ENCODE peak calls at places on chromosomes 1 and 21, in six cellular contexts. One of them, this sample, is unnamed.

GRCh38 chr1:210251680-210252490 is 19.3 kb downstream of the SERTAD4 start:
- DNase-seq in NB4: no peak
- DNase-seq in A549: no peak
- DNase-seq in K562: no peak
- DNase-seq in GM12878: no peak
- DNase-seq in HepG2: no peak
- DNase-seq in this sample: no peak

GRCh38 chr1:15994081-15994480 is 10.0 kb upstream of the SRARP start:
- DNase-seq in NB4: no peak
- DNase-seq in A549: no peak
- DNase-seq in K562: no peak
- DNase-seq in GM12878: no peak
- DNase-seq in HepG2: no peak
- DNase-seq in this sample: no peak

GRCh38 chr1:20903452-20903851 is 116.3 kb upstream of the HP1BP3 start:
- DNase-seq in NB4: no peak
- DNase-seq in A549: peak
- DNase-seq in K562: no peak
- DNase-seq in GM12878: no peak
- DNase-seq in HepG2: no peak
- DNase-seq in this sample: no peak

GRCh38 chr1:232428781-232429530 is 201.0 kb downstream of the SIPA1L2 start:
- DNase-seq in NB4: no peak
- DNase-seq in A549: no peak
- DNase-seq in K562: no peak
- DNase-seq in GM12878: no peak
- DNase-seq in HepG2: no peak
- DNase-seq in this sample: no peak

GRCh38 chr1:33276573-33277298 is 20.4 kb downstream of the ZNF362 start:
- DNase-seq in NB4: no peak
- DNase-seq in A549: no peak
- DNase-seq in K562: no peak
- DNase-seq in GM12878: no peak
- DNase-seq in HepG2: no peak
- DNase-seq in this sample: no peak

GRCh38 chr1:92587445-92587844 is 100.7 kb upstream of the GFI1 start:
- DNase-seq in NB4: no peak
- DNase-seq in A549: no peak
- DNase-seq in K562: no peak
- DNase-seq in GM12878: peak
- DNase-seq in HepG2: no peak
- DNase-seq in this sample: no peak

GRCh38 chr1:168227620-168228019 is 1.8 kb downstream of the SFT2D2 start:
- DNase-seq in NB4: no peak
- DNase-seq in A549: no peak
- DNase-seq in K562: no peak
- DNase-seq in GM12878: no peak
- DNase-seq in HepG2: no peak
- DNase-seq in this sample: peak

GRCh38 chr1:27269276-27269675 is 34.8 kb downstream of the WDTC1 start:
- DNase-seq in NB4: no peak
- DNase-seq in A549: no peak
- DNase-seq in K562: no peak
- DNase-seq in GM12878: no peak
- DNase-seq in HepG2: no peak
- DNase-seq in this sample: no peak

GRCh38 chr21:42080788-42081083 is 9.6 kb downstream of the UMODL1 start:
- DNase-seq in NB4: peak
- DNase-seq in A549: no peak
- DNase-seq in K562: no peak
- DNase-seq in GM12878: no peak
- DNase-seq in HepG2: no peak
- DNase-seq in this sample: no peak

GRCh38 chr1:29912413-29912812 is 676.1 kb downstream of the PTPRU start:
- DNase-seq in NB4: peak
- DNase-seq in A549: peak
- DNase-seq in K562: no peak
- DNase-seq in GM12878: no peak
- DNase-seq in HepG2: peak
- DNase-seq in this sample: peak

GRCh38 chr1:163670980-163671757 is 349.4 kb downstream of the NUF2 start:
- DNase-seq in NB4: no peak
- DNase-seq in A549: no peak
- DNase-seq in K562: peak
- DNase-seq in GM12878: no peak
- DNase-seq in HepG2: no peak
- DNase-seq in this sample: no peak

GRCh38 chr1:163668472-163668871 is 346.7 kb downstream of the NUF2 start:
- DNase-seq in NB4: no peak
- DNase-seq in A549: no peak
- DNase-seq in K562: no peak
- DNase-seq in GM12878: no peak
- DNase-seq in HepG2: no peak
- DNase-seq in this sample: no peak

GRCh38 chr1:163673756-163674155 is 352.0 kb downstream of the NUF2 start:
- DNase-seq in NB4: no peak
- DNase-seq in A549: no peak
- DNase-seq in K562: no peak
- DNase-seq in GM12878: no peak
- DNase-seq in HepG2: no peak
- DNase-seq in this sample: no peak

GRCh38 chr1:163673076-163673475 is 351.3 kb downstream of the NUF2 start:
- DNase-seq in NB4: no peak
- DNase-seq in A549: no peak
- DNase-seq in K562: no peak
- DNase-seq in GM12878: no peak
- DNase-seq in HepG2: no peak
- DNase-seq in this sample: no peak
- TF ChIP-seq MYC in NB4: no peak
- TF ChIP-seq MYC in A549: no peak
- TF ChIP-seq MYC in K562: no peak
- TF ChIP-seq MYC in GM12878: no peak
- TF ChIP-seq MYC in HepG2: no peak
- TF ChIP-seq MYC in this sample: no peak

GRCh38 chr1:177223359-177223758 is 52.6 kb downstream of the BRINP2 start:
- DNase-seq in NB4: no peak
- DNase-seq in A549: no peak
- DNase-seq in K562: no peak
- DNase-seq in GM12878: no peak
- DNase-seq in HepG2: no peak
- DNase-seq in this sample: no peak

GRCh38 chr1:177216587-177217202 is 45.9 kb downstream of the BRINP2 start:
- DNase-seq in NB4: no peak
- DNase-seq in A549: no peak
- DNase-seq in K562: no peak
- DNase-seq in GM12878: no peak
- DNase-seq in HepG2: no peak
- DNase-seq in this sample: no peak

GRCh38 chr1:177219458-177220390 is 49.0 kb downstream of the BRINP2 start:
- DNase-seq in NB4: no peak
- DNase-seq in A549: no peak
- DNase-seq in K562: no peak
- DNase-seq in GM12878: no peak
- DNase-seq in HepG2: no peak
- DNase-seq in this sample: no peak
- TF ChIP-seq MYC in NB4: no peak
- TF ChIP-seq MYC in A549: no peak
- TF ChIP-seq MYC in K562: no peak
- TF ChIP-seq MYC in GM12878: no peak
- TF ChIP-seq MYC in HepG2: no peak
- TF ChIP-seq MYC in this sample: no peak

DNA sequence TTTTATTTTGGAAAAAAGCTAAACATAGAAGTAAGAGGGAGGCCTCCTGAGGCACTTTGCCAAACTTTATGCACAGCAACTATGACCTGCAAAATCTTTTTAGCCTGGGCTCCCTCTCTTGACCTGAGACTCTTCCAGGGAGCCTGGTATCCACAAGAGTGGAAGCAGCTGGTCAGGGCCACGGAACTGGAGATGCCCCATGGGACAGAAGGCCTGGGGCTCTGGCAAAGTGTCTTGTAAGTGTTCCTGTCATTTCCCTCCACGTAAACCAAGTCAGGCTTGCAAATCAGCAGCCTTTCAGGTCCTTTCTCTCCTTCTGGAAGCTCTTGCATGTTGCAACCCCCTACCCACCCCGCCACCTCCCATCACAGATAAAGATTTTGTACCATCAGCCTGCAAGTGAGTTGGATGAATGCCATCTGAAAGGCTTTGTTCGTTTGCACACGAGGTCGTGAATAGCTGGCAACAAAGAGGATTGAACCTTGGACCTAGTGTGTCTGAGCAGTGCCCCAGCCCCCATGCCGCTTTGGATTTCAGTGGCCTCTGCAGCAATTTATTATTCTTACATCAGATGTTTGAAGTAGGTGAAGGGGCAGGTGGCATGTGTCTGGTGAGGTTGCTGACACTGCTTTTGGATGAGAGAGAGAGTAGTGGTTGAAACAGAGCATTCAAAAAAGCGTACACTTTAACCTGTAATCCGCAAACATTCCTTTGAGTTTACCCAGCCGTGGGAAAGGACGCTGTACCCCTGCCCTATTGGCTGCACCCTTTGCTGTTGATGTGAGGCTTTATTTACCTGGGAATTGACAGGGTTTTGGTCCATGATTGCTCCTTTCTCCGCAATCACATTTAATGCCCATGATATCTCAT is 91.6 kb downstream of the GALNT2 start:
- DNase-seq in NB4: no peak
- DNase-seq in A549: no peak
- DNase-seq in K562: no peak
- DNase-seq in GM12878: no peak
- DNase-seq in HepG2: peak
- DNase-seq in this sample: no peak
- TF ChIP-seq MYC in NB4: no peak
- TF ChIP-seq MYC in A549: no peak
- TF ChIP-seq MYC in K562: no peak
- TF ChIP-seq MYC in GM12878: no peak
- TF ChIP-seq MYC in HepG2: peak
- TF ChIP-seq MYC in this sample: no peak

GRCh38 chr1:59481915-59482505 is 185.1 kb downstream of the FGGY start:
- DNase-seq in NB4: no peak
- DNase-seq in A549: no peak
- DNase-seq in K562: no peak
- DNase-seq in GM12878: no peak
- DNase-seq in HepG2: no peak
- DNase-seq in this sample: no peak
- TF ChIP-seq MYC in NB4: no peak
- TF ChIP-seq MYC in A549: no peak
- TF ChIP-seq MYC in K562: no peak
- TF ChIP-seq MYC in GM12878: no peak
- TF ChIP-seq MYC in HepG2: no peak
- TF ChIP-seq MYC in this sample: no peak

GRCh38 chr1:202210370-202210769 is 16.8 kb downstream of the LGR6 start:
- DNase-seq in NB4: no peak
- DNase-seq in A549: peak
- DNase-seq in K562: no peak
- DNase-seq in GM12878: no peak
- DNase-seq in HepG2: no peak
- DNase-seq in this sample: no peak

GRCh38 chr1:202205523-202206190 is 12.1 kb downstream of the LGR6 start:
- DNase-seq in NB4: no peak
- DNase-seq in A549: no peak
- DNase-seq in K562: no peak
- DNase-seq in GM12878: no peak
- DNase-seq in HepG2: no peak
- DNase-seq in this sample: no peak

GRCh38 chr1:202210969-202211368 is 17.4 kb downstream of the LGR6 start:
- DNase-seq in NB4: no peak
- DNase-seq in A549: no peak
- DNase-seq in K562: no peak
- DNase-seq in GM12878: no peak
- DNase-seq in HepG2: no peak
- DNase-seq in this sample: no peak

GRCh38 chr1:202207292-202207691 is 13.7 kb downstream of the LGR6 start:
- DNase-seq in NB4: no peak
- DNase-seq in A549: peak
- DNase-seq in K562: no peak
- DNase-seq in GM12878: no peak
- DNase-seq in HepG2: no peak
- DNase-seq in this sample: peak

DNA sequence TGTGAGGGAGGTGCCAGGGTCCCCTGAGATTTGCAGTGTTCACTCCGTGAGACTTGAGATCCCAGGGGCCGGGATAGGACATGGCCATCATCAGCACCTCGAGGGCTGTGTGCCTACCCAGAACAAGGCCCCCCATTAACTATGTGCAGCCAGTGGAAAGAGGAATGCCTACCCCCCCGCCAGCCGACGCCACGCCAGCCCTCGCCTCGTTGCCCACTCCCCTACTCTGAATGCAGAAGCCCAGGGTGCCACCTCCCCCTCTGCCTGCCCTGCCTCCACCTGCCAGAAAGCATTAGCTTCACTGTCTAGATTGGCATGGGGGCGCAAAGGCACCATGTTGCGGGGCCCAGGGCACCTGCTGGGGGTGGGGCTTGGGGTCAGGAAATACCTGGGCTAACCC is 14.9 kb downstream of the LGR6 start:
- DNase-seq in NB4: no peak
- DNase-seq in A549: no peak
- DNase-seq in K562: no peak
- DNase-seq in GM12878: no peak
- DNase-seq in HepG2: no peak
- DNase-seq in this sample: no peak
- TF ChIP-seq MYC in NB4: no peak
- TF ChIP-seq MYC in A549: no peak
- TF ChIP-seq MYC in K562: no peak
- TF ChIP-seq MYC in GM12878: no peak
- TF ChIP-seq MYC in HepG2: no peak
- TF ChIP-seq MYC in this sample: no peak

GRCh38 chr1:159318784-159319551 is 16.8 kb downstream of the FCER1A start:
- DNase-seq in NB4: no peak
- DNase-seq in A549: no peak
- DNase-seq in K562: no peak
- DNase-seq in GM12878: no peak
- DNase-seq in HepG2: no peak
- DNase-seq in this sample: peak
- TF ChIP-seq MYC in NB4: no peak
- TF ChIP-seq MYC in A549: no peak
- TF ChIP-seq MYC in K562: no peak
- TF ChIP-seq MYC in GM12878: no peak
- TF ChIP-seq MYC in HepG2: no peak
- TF ChIP-seq MYC in this sample: no peak

DNA sequence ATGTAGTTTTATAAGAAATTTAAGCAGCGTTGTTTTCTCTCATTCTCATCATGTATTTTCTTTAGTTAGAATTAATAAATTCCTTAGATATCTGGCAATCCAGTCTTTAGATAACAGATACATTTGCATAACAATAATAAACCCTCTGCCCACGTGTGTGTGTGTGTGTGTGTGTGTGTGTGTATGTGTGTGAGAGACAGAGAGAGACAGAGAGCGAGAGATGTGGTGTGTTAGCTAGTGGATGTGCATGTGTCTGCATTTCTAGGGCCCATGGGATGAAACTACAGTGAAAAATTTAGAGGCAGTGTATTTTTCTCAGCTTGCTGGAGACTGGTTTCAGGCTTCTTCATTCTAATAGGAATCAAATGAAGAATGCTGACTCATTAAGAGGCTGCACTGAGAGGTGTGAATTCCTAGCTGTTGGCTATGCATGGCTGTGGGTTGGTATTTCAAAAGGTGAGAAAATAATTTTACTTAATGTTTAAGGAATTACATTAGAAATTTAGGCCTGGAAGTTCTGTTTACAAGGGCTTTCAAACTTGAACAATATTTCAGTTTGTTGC is 303.2 kb downstream of the LMX1A start:
- DNase-seq in NB4: no peak
- DNase-seq in A549: no peak
- DNase-seq in K562: no peak
- DNase-seq in GM12878: no peak
- DNase-seq in HepG2: no peak
- DNase-seq in this sample: no peak
- TF ChIP-seq MYC in NB4: no peak
- TF ChIP-seq MYC in A549: no peak
- TF ChIP-seq MYC in K562: no peak
- TF ChIP-seq MYC in GM12878: no peak
- TF ChIP-seq MYC in HepG2: no peak
- TF ChIP-seq MYC in this sample: no peak